ENCODE peak calls at places on chromosomes 11 and 22, in ten cellular contexts. L is HFF-Myc; F is NCI-H1694 treated with DMSO at 0.1 percent for 48 hours; Y is GM04503; G is mucosa of descending colon; J is GM23248; M is activated T-helper 1 cell treated with anti-CD3 and anti-CD28 coated beads, Interleukin-12 subunit alpha, Interleukin-12 subunit beta, Interleukin-2, Interleukin-4 antibody, amounts not matched to agents 30 ng/mL and 10 ng/mL and 1 ng/mL, durations not matched to agents 14 hours and 24 hours and 36 hours; E is Right ventricle myocardium superior; X is heart right ventricle; I is activated T-cell treated with anti-CD3 and anti-CD28 coated beads, Interleukin-2, amount 50 U/mL, for 1 hour. U is an unnamed sample.

GRCh38 chr11:45773271-45774022 is 31.5 kb upstream of the SLC35C1 start:
- DNase-seq in Y (no peak), E (no peak), M (no peak), X (no peak), G (no peak), F (no peak), J (peak), I (no peak), L (no peak), U (no peak)

GRCh38 chr22:23240639-23241389 is 60.5 kb downstream of the BCR start:
- DNase-seq in G (no peak), M (no peak), X (no peak), L (no peak), J (peak), I (peak), E (no peak), F (no peak), Y (no peak), U (no peak)

GRCh38 chr11:95520765-95521542 is 268.6 kb downstream of the FAM76B start:
- DNase-seq in M (no peak), G (no peak), E (no peak), Y (no peak), F (no peak), I (no peak), J (peak), X (no peak), L (no peak), U (no peak)

GRCh38 chr22:36775589-36775965 is 342 bp downstream of the IFT27 start:
- DNase-seq in X (peak), M (peak), Y (no peak), E (peak), J (peak), G (peak), F (no peak), L (no peak), I (no peak), U (no peak)

GRCh38 chr11:61609970-61610347 is 29.1 kb upstream of the SYT7 start:
- DNase-seq in F (peak), M (no peak), J (peak), X (no peak), I (no peak), Y (no peak), L (no peak), E (no peak), G (peak), U (no peak)

GRCh38 chr11:18046116-18046777 is at the start of gene TPH1:
- DNase-seq in J (peak), I (no peak), G (peak), E (peak), L (no peak), X (peak), M (no peak), F (no peak), Y (no peak), U (no peak)

GRCh38 chr11:64183890-64184289 is 2.1 kb upstream of the STIP1 start:
- DNase-seq in M (no peak), J (no peak), I (no peak), X (no peak), Y (no peak), G (no peak), E (no peak), L (no peak), F (no peak), U (no peak)

GRCh38 chr22:42340695-42341383 is 70.4 kb upstream of the TCF20 start:
- DNase-seq in E (no peak), I (no peak), M (no peak), L (no peak), G (no peak), X (no peak), J (no peak), Y (no peak), F (no peak), U (no peak)

GRCh38 chr11:102552020-102552419 is 21.5 kb upstream of the MMP7 start:
- DNase-seq in E (no peak), J (no peak), Y (no peak), I (no peak), M (no peak), G (no peak), X (no peak), F (no peak), L (no peak), U (no peak)

U was measured in brain pericyte.